ENCODE peak calls at places on chromosomes 16 and 17, in ten cellular contexts. Q is substantia nigra; J is non-pigmented ciliary epithelial cell; I is effector memory CD8-positive, alpha-beta T cell; Z is stimulated activated CD4-positive, alpha-beta T cell treated with anti-CD3 and anti-CD28 coated beads, Interleukin-1b, Interleukin-23, amount 100 ng/mL, for 24 hours; R is RWPE2; U is activated gamma-delta T cell treated with Interleukin-2 at 50 U/mL for 16 hours; O is spleen; H is breast epithelium; P is lower leg skin. T is an unnamed sample.

GRCh38 chr16:20401475-20402016 is 3.0 kb downstream of the PDILT start:
- DNase-seq in Q (no peak), J (no peak), I (no peak), Z (no peak), R (no peak), U (no peak), O (no peak), H (no peak), P (no peak), T (no peak)

GRCh38 chr17:15220785-15221184 is 44.3 kb downstream of the PMP22 start:
- DNase-seq in Q (no peak), J (no peak), I (no peak), Z (no peak), R (no peak), U (no peak), O (no peak), H (no peak), P (no peak), T (no peak)

GRCh38 chr16:53417011-53417410 is 17.3 kb upstream of the RBL2 start:
- DNase-seq in Q (no peak), J (no peak), I (no peak), Z (no peak), R (no peak), U (no peak), O (no peak), H (no peak), P (no peak), T (no peak)

GRCh38 chr17:17667231-17667630 is 14.0 kb upstream of the RAI1 start:
- DNase-seq in Q (no peak), J (no peak), I (no peak), Z (no peak), R (no peak), U (no peak), O (no peak), H (no peak), P (no peak), T (no peak)

GRCh38 chr16:88685156-88686061 is 898 bp downstream of the SNAI3 start:
- DNase-seq in Q (no peak), J (no peak), I (peak; percentile 60), Z (peak; percentile 65), R (no peak), U (peak; percentile 67), O (peak; percentile 87), H (no peak), P (no peak), T (peak; percentile 48)

GRCh38 chr17:75778861-75779249 is 5.8 kb upstream of the UNK start:
- DNase-seq in Q (no peak), J (no peak), I (no peak), Z (no peak), R (no peak), U (no peak), O (no peak), H (peak; percentile 42), P (no peak), T (no peak)

GRCh38 chr17:48484256-48484655 is 46.6 kb downstream of the HOXB1 start:
- DNase-seq in Q (no peak), J (no peak), I (no peak), Z (no peak), R (no peak), U (no peak), O (no peak), H (no peak), P (no peak), T (peak; percentile 28)

GRCh38 chr17:53454337-53454736 is 368.4 kb upstream of the KIF2B start:
- DNase-seq in Q (no peak), J (no peak), I (no peak), Z (no peak), R (no peak), U (no peak), O (no peak), H (no peak), P (no peak), T (no peak)

GRCh38 chr16:75392911-75393310 is 40.4 kb downstream of the CFDP1 start:
- DNase-seq in Q (no peak), J (no peak), I (no peak), Z (no peak), R (no peak), U (no peak), O (no peak), H (no peak), P (no peak), T (no peak)

GRCh38 chr16:14129502-14129901 is 58.4 kb downstream of the MRTFB start:
- DNase-seq in Q (no peak), J (no peak), I (no peak), Z (no peak), R (no peak), U (no peak), O (no peak), H (no peak), P (no peak), T (no peak)

GRCh38 chr17:50117202-50118040 is 12.5 kb downstream of the SAMD14 start:
- DNase-seq in Q (no peak), J (no peak), I (peak; percentile 57), Z (peak; percentile 55), R (no peak), U (peak; percentile 52), O (peak; percentile 87), H (no peak), P (no peak), T (no peak)

GRCh38 chr17:44522883-44523671 is 19.9 kb upstream of the GPATCH8 start:
- DNase-seq in Q (no peak), J (no peak), I (peak; percentile 26), Z (peak; percentile 59), R (no peak), U (peak; percentile 26), O (peak; percentile 83), H (no peak), P (peak; percentile 31), T (peak; percentile 58)

GRCh38 chr16:56606688-56607618 is 1.4 kb upstream of the MT2A start:
- DNase-seq in Q (no peak), J (peak; percentile 97), I (no peak), Z (no peak), R (peak; percentile 99), U (no peak), O (peak; percentile 89), H (peak; percentile 96), P (peak; percentile 91), T (peak; percentile 97)

GRCh38 chr16:11374255-11374654 is 29.0 kb downstream of the RMI2 start:
- DNase-seq in Q (no peak), J (no peak), I (no peak), Z (no peak), R (no peak), U (no peak), O (no peak), H (no peak), P (no peak), T (no peak)

GRCh38 chr17:75819723-75820410 is 24.3 kb downstream of the UNC13D start:
- DNase-seq in Q (no peak), J (no peak), I (no peak), Z (no peak), R (no peak), U (no peak), O (no peak), H (no peak), P (no peak), T (no peak)

GRCh38 chr17:78953356-78954350 is 26.1 kb downstream of the LGALS3BP start:
- DNase-seq in Q (no peak), J (no peak), I (no peak), Z (no peak), R (no peak), U (no peak), O (no peak), H (no peak), P (no peak), T (no peak)

GRCh38 chr17:75723201-75723930 is 2.1 kb downstream of the ITGB4 start:
- DNase-seq in Q (no peak), J (no peak), I (no peak), Z (no peak), R (peak; percentile 72), U (no peak), O (no peak), H (no peak), P (no peak), T (no peak)

GRCh38 chr17:27038676-27039075 is 255.2 kb upstream of the WSB1 start:
- DNase-seq in Q (no peak), J (no peak), I (no peak), Z (no peak), R (no peak), U (no peak), O (no peak), H (no peak), P (no peak), T (no peak)

GRCh38 chr17:40283662-40284061 is 4.0 kb upstream of the CDC6 start:
- DNase-seq in Q (no peak), J (peak; percentile 89), I (peak; percentile 9), Z (no peak), R (no peak), U (no peak), O (no peak), H (no peak), P (no peak), T (peak; percentile 72)

GRCh38 chr17:47707056-47707791 is 13.3 kb downstream of the TBKBP1 start:
- DNase-seq in Q (peak; percentile 36), J (no peak), I (no peak), Z (no peak), R (no peak), U (no peak), O (peak; percentile 52), H (no peak), P (no peak), T (no peak)

GRCh38 chr16:1859650-1860049 is 12.3 kb downstream of the MEIOB start:
- DNase-seq in Q (no peak), J (no peak), I (no peak), Z (no peak), R (no peak), U (no peak), O (no peak), H (no peak), P (no peak), T (no peak)

GRCh38 chr17:49880291-49881053 is 32.6 kb upstream of the TAC4 start:
- DNase-seq in Q (peak; percentile 8), J (no peak), I (peak; percentile 68), Z (peak; percentile 62), R (no peak), U (peak; percentile 65), O (peak; percentile 92), H (peak; percentile 72), P (peak; percentile 46), T (peak; percentile 37)

GRCh38 chr16:27102701-27103575 is 36.2 kb downstream of the C16orf82 start:
- DNase-seq in Q (no peak), J (no peak), I (no peak), Z (no peak), R (no peak), U (no peak), O (no peak), H (no peak), P (no peak), T (no peak)

GRCh38 chr17:57259817-57260216 is 3.5 kb downstream of the MSI2 start:
- DNase-seq in Q (no peak), J (no peak), I (no peak), Z (no peak), R (no peak), U (no peak), O (no peak), H (no peak), P (no peak), T (no peak)

GRCh38 chr16:87603684-87604571 is 1.6 kb downstream of the JPH3 start:
- DNase-seq in Q (no peak), J (no peak), I (no peak), Z (no peak), R (no peak), U (no peak), O (no peak), H (no peak), P (no peak), T (no peak)

GRCh38 chr17:34464812-34465211 is 101.8 kb upstream of the CCL1 start:
- DNase-seq in Q (no peak), J (no peak), I (no peak), Z (no peak), R (no peak), U (no peak), O (no peak), H (no peak), P (no peak), T (no peak)

GRCh38 chr17:42536372-42537155 is 523 bp downstream of the NAGLU start:
- DNase-seq in Q (peak; percentile 75), J (no peak), I (peak; percentile 49), Z (peak; percentile 74), R (peak; percentile 83), U (peak; percentile 68), O (peak; percentile 96), H (no peak), P (peak; percentile 63), T (peak; percentile 45)

GRCh38 chr17:69710926-69711325 is 296.4 kb downstream of the MAP2K6 start:
- DNase-seq in Q (no peak), J (no peak), I (no peak), Z (no peak), R (no peak), U (no peak), O (no peak), H (no peak), P (no peak), T (no peak)